ENCODE peak calls at places on chromosomes 1 and 21, in six cellular contexts. E is spleen, B is RWPE1, C is posterior cingulate gyrus, Z is NCI-H1092 treated with DMSO at 0.1 percent for 48 hours, K is NCI-H1105. L is an unnamed sample.

GRCh38 chr1:8430476-8430875 is 112.6 kb downstream of the SLC45A1 start:
- DNase-seq in E (no peak), B (no peak), C (no peak), Z (no peak), K (no peak), L (no peak)

GRCh38 chr1:50251592-50252165 is 143.0 kb downstream of the ELAVL4 start:
- DNase-seq in E (peak), B (no peak), C (no peak), Z (peak), K (peak), L (no peak)

GRCh38 chr1:100924212-100924611 is 28.3 kb downstream of the SLC30A7 start:
- DNase-seq in E (no peak), B (no peak), C (no peak), Z (no peak), K (no peak), L (no peak)

GRCh38 chr1:43466403-43466802 is 12.7 kb upstream of the HYI start:
- DNase-seq in E (no peak), B (no peak), C (no peak), Z (no peak), K (no peak), L (no peak)

GRCh38 chr1:52403566-52404115 is 582 bp downstream of the ORC1 start:
- DNase-seq in E (no peak), B (peak), C (no peak), Z (no peak), K (peak), L (no peak)

GRCh38 chr1:151416231-151416630 is 16.9 kb downstream of the PSMB4 start:
- DNase-seq in E (no peak), B (no peak), C (no peak), Z (no peak), K (no peak), L (no peak)

GRCh38 chr1:86938450-86938849 is 24.0 kb downstream of the HS2ST1 start:
- DNase-seq in E (no peak), B (no peak), C (no peak), Z (no peak), K (no peak), L (no peak)

GRCh38 chr1:172999349-172999748 is 51.4 kb downstream of the TNFSF18 start:
- DNase-seq in E (no peak), B (no peak), C (no peak), Z (no peak), K (no peak), L (no peak)

GRCh38 chr1:100396651-100397050 is 44.3 kb downstream of the CDC14A start:
- DNase-seq in E (no peak), B (no peak), C (no peak), Z (no peak), K (no peak), L (no peak)

GRCh38 chr1:201022824-201023516 is 544 bp downstream of the KIF21B start:
- DNase-seq in E (peak), B (no peak), C (no peak), Z (no peak), K (no peak), L (no peak)

GRCh38 chr1:166136252-166136651 is 30.5 kb downstream of the FAM78B start:
- DNase-seq in E (no peak), B (no peak), C (no peak), Z (no peak), K (no peak), L (no peak)

GRCh38 chr1:212782422-212783154 is 9.0 kb downstream of the NSL1 start:
- DNase-seq in E (no peak), B (peak), C (no peak), Z (peak), K (peak), L (no peak)

GRCh38 chr1:200153277-200154055 is 126.0 kb downstream of the NR5A2 start:
- DNase-seq in E (no peak), B (no peak), C (no peak), Z (no peak), K (no peak), L (no peak)

GRCh38 chr1:73097917-73098316 is 815.6 kb upstream of the NEGR1 start:
- DNase-seq in E (no peak), B (no peak), C (no peak), Z (no peak), K (no peak), L (no peak)

GRCh38 chr1:86825294-86825693 is 88.6 kb downstream of the SELENOF start:
- DNase-seq in E (no peak), B (no peak), C (no peak), Z (no peak), K (no peak), L (no peak)

GRCh38 chr1:239394107-239394506 is 7.7 kb downstream of the CHRM3 start:
- DNase-seq in E (no peak), B (no peak), C (no peak), Z (no peak), K (no peak), L (no peak)

GRCh38 chr1:168637350-168637991 is 61.1 kb downstream of the XCL1 start:
- DNase-seq in E (no peak), B (no peak), C (no peak), Z (peak), K (peak), L (no peak)

GRCh38 chr1:86546787-86547221 is at the start of gene CLCA4:
- DNase-seq in E (no peak), B (peak), C (no peak), Z (no peak), K (peak), L (no peak)

GRCh38 chr1:55262822-55263221 is 47.7 kb upstream of the USP24 start:
- DNase-seq in E (no peak), B (peak), C (no peak), Z (no peak), K (no peak), L (no peak)

GRCh38 chr1:2981981-2982614 is 39.2 kb upstream of the ACTRT2 start:
- DNase-seq in E (peak), B (no peak), C (no peak), Z (no peak), K (no peak), L (peak)

GRCh38 chr21:46544003-46544402 is 60.9 kb downstream of the S100B start:
- DNase-seq in E (no peak), B (no peak), C (no peak), Z (no peak), K (no peak), L (no peak)

GRCh38 chr1:8871539-8871935 is 6.9 kb downstream of the ENO1 start:
- DNase-seq in E (no peak), B (no peak), C (no peak), Z (no peak), K (no peak), L (no peak)

GRCh38 chr1:226492738-226493137 is 55.8 kb upstream of the STUM start:
- DNase-seq in E (no peak), B (no peak), C (no peak), Z (no peak), K (no peak), L (no peak)

GRCh38 chr1:2631136-2632050 is 1.4 kb downstream of the MMEL1 start:
- DNase-seq in E (peak), B (no peak), C (no peak), Z (no peak), K (no peak), L (peak)

GRCh38 chr1:233252436-233252835 is 43.1 kb downstream of the PCNX2 start:
- DNase-seq in E (no peak), B (no peak), C (no peak), Z (no peak), K (no peak), L (no peak)

GRCh38 chr1:151721788-151722510 is 627 bp downstream of the RIIAD1 start:
- DNase-seq in E (no peak), B (no peak), C (no peak), Z (no peak), K (no peak), L (no peak)

GRCh38 chr1:34163792-34164509 is 1.1 kb downstream of the CSMD2 start:
- DNase-seq in E (no peak), B (no peak), C (peak), Z (peak), K (peak), L (no peak)

GRCh38 chr1:210099921-210100320 is 132.7 kb upstream of the SERTAD4 start:
- DNase-seq in E (no peak), B (no peak), C (no peak), Z (no peak), K (no peak), L (no peak)

GRCh38 chr1:227892930-227893695 is 54.6 kb downstream of the WNT9A start:
- DNase-seq in E (no peak), B (no peak), C (peak), Z (no peak), K (no peak), L (no peak)

GRCh38 chr1:53553734-53554509 is 94.7 kb downstream of the DMRTB1 start:
- DNase-seq in E (peak), B (no peak), C (peak), Z (no peak), K (no peak), L (no peak)

GRCh38 chr21:34626131-34626530 is 11.2 kb upstream of the RCAN1 start:
- DNase-seq in E (no peak), B (no peak), C (no peak), Z (no peak), K (no peak), L (no peak)

GRCh38 chr1:5634893-5635292 is 357.3 kb downstream of the NPHP4 start:
- DNase-seq in E (no peak), B (no peak), C (no peak), Z (no peak), K (no peak), L (no peak)

GRCh38 chr21:43865471-43866181 is 603 bp downstream of the AGPAT3 start:
- DNase-seq in E (peak), B (peak), C (peak), Z (no peak), K (no peak), L (peak)

GRCh38 chr1:43693371-43693770 is 14.0 kb upstream of the ST3GAL3 start:
- DNase-seq in E (no peak), B (no peak), C (no peak), Z (no peak), K (no peak), L (no peak)

GRCh38 chr1:16498573-16499359 is 15.3 kb downstream of the RNU1-1 start:
- DNase-seq in E (peak), B (peak), C (peak), Z (peak), K (peak), L (peak)

GRCh38 chr1:37096523-37096922 is 62.2 kb upstream of the GRIK3 start:
- DNase-seq in E (no peak), B (no peak), C (no peak), Z (peak), K (no peak), L (no peak)

L was measured in Peyer's patch.